ENCODE peak calls at places on chromosome 22, in five cellular contexts. Z, S, L, G and E are unnamed samples.

GRCh38 chr22:36010090-36010489 is 18.5 kb downstream of the RBFOX2 start:
- DNase-seq in Z (no peak), S (no peak), L (no peak), G (no peak), E (no peak)

GRCh38 chr22:27594474-27595134 is 207.0 kb downstream of the MN1 start:
- DNase-seq in Z (no peak), S (no peak), L (no peak), G (no peak), E (no peak)

GRCh38 chr22:49021097-49021925 is 806.4 kb downstream of the BRD1 start:
- DNase-seq in Z (no peak), S (no peak), L (no peak), G (peak), E (no peak)

GRCh38 chr22:38612217-38613006 is 42.4 kb upstream of the DMC1 start:
- DNase-seq in Z (no peak), S (no peak), L (no peak), G (no peak), E (no peak)

GRCh38 chr22:20951932-20952380 is 15.1 kb upstream of the AIFM3 start:
- DNase-seq in Z (no peak), S (no peak), L (no peak), G (no peak), E (no peak)

GRCh38 chr22:40511604-40512003 is 124.9 kb downstream of the MRTFA start:
- DNase-seq in Z (no peak), S (no peak), L (no peak), G (no peak), E (no peak)

GRCh38 chr22:19970031-19970478 is 28.4 kb upstream of the TXNRD2 start:
- DNase-seq in Z (no peak), S (no peak), L (no peak), G (no peak), E (no peak)

GRCh38 chr22:28112548-28113043 is 193.5 kb upstream of the PITPNB start:
- DNase-seq in Z (peak), S (peak), L (no peak), G (peak), E (no peak)

GRCh38 chr22:39625554-39626537 is 55.3 kb downstream of the CACNA1I start:
- DNase-seq in Z (no peak), S (no peak), L (no peak), G (no peak), E (no peak)

DNA sequence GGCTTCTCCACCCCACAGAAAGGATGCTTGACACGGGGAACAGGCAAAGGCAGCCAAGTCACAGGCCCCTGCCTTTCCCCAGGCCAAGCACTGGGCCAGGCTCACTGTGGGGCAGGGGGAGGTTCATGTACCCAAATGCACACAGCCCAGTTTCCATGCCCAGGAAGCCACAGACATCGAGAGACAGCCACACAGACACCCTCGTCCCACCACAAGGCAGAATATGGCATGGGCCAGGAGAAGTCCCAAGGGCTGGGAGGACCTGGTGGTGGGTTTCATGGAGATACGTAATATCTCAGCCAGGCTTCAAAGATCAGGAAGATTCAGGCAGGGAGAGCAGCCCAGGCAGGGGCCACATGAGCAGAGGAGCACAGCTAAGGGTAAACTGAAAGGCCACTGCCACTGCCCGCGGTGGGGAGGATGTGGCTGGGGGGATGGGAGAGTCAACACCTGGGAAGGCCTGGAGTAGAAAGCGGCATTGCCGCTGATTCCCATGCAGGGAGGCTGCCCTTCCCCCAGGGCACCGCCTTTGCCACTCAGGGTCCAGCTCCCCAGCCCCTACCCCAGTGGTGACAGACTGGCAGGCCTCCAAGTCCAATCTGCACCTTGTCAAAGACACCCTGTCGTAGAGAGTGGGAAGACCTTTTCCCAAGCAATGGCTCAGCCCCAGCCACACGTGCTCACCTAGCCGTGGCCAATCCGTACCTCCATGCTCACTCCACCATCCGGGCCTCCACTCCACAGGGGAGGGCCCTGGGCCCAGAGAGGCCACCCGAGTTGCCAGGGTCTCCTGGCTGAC is 2.4 kb upstream of the MFNG start:
- DNase-seq in Z (no peak), S (no peak), L (no peak), G (no peak), E (no peak)
- TF ChIP-seq CTCF in Z (no peak), S (no peak), L (no peak), G (no peak), E (no peak)

DNA sequence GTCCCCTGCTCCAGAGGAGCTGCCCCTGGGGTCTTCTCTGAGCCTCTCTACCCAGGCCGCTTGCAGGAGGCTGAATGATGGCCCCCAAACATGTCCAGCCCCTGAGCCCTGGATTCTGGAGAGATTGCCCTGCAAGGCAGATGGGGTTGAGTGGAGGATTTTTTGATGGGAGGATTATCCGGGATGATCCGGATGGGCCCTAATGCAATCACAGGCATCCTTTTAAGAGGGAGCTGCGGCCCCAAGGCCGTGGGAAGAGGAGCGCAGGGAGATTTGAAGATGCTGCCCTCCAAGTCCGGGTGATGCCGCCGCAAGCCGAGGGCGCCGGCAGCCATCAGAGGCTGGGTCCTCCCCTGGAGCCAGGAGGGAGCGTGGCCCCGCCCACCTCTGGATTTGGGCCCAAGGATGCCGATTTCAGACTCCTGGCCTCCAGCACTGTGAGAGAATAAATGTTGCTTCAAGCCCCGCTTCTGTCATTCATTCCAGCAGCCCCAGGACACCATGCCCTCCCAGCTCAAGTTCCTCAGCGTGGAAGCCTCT is 66.0 kb downstream of the WNT7B start:
- DNase-seq in Z (no peak), S (no peak), L (no peak), G (peak), E (no peak)
- TF ChIP-seq CTCF in Z (no peak), S (no peak), L (no peak), G (no peak), E (no peak)

GRCh38 chr22:31846161-31847115 is 92.6 kb downstream of the DEPDC5 start:
- DNase-seq in Z (peak), S (no peak), L (no peak), G (peak), E (no peak)
- TF ChIP-seq CTCF in Z (peak), S (no peak), L (peak), G (peak), E (no peak)

GRCh38 chr22:22787151-22787550 is 100.5 kb upstream of the IGLL5 start:
- DNase-seq in Z (no peak), S (no peak), L (no peak), G (no peak), E (no peak)

GRCh38 chr22:22788460-22789037 is 99.1 kb upstream of the IGLL5 start:
- DNase-seq in Z (no peak), S (no peak), L (no peak), G (no peak), E (no peak)

GRCh38 chr22:22789922-22790845 is 97.4 kb upstream of the IGLL5 start:
- DNase-seq in Z (no peak), S (no peak), L (no peak), G (no peak), E (no peak)

GRCh38 chr22:22787805-22788459 is 99.7 kb upstream of the IGLL5 start:
- DNase-seq in Z (peak), S (no peak), L (no peak), G (peak), E (peak)

DNA sequence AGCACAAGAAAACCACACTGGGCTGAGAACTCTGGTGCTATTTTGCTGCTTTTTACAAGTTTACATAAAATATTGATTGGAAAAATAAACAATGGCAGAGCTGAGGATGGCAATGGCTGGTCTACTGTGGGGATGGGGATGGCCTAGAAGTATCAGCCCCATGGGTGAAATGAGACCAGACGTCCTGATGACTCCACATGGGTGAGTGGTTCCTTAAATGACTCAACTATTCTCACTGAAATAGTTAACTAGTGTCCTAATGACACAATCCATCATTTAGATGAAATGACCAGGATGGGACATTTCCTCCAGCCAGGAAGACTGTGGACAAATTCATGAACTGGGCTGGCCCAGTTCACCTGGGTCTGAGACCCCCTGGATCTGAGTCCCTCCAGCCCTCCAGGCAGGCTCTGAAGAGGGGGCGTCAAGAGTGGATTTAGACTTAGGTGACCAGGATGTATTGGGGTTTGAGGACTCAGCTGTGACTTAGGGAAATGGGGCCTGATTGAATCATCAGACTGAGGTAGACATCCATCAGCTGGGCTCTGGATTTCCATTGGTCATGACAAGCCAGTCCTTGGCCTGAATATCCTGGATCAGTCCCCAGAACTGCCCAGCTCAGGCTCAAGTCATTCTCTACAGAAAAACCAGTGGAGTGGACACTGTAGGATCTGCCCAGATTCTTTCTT is 98.2 kb upstream of the IGLL5 start:
- DNase-seq in Z (no peak), S (no peak), L (no peak), G (no peak), E (no peak)
- TF ChIP-seq CTCF in Z (no peak), S (no peak), L (no peak), G (no peak), E (no peak)

DNA sequence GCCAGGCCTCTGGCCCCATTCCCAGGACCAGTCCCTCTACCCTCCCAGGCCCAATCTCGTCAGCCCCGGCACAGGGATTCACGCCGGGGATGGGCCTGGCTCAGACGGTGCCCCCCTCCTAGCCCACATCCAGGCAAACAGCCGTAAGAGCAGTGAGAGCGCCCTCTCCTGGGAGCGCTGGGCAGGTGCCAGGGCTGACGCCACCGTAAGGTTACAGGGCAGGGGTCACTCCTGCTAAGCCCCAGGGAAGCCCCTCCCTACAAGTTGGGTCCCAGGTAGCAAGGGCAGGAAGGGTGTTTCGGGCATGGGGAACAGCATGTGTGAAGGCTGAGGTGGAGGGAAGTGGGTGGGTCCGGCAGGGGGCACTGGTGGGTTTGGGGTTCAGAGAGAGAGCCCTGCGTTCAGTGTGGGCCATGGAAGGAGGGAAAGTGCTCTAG is 19.2 kb upstream of the PPARA start:
- DNase-seq in Z (no peak), S (no peak), L (no peak), G (no peak), E (no peak)
- TF ChIP-seq CTCF in Z (peak), S (no peak), L (peak), G (peak), E (no peak)

GRCh38 chr22:42303304-42304020 is 33.0 kb upstream of the TCF20 start:
- DNase-seq in Z (no peak), S (no peak), L (no peak), G (peak), E (no peak)
- TF ChIP-seq CTCF in Z (no peak), S (no peak), L (no peak), G (peak), E (no peak)

DNA sequence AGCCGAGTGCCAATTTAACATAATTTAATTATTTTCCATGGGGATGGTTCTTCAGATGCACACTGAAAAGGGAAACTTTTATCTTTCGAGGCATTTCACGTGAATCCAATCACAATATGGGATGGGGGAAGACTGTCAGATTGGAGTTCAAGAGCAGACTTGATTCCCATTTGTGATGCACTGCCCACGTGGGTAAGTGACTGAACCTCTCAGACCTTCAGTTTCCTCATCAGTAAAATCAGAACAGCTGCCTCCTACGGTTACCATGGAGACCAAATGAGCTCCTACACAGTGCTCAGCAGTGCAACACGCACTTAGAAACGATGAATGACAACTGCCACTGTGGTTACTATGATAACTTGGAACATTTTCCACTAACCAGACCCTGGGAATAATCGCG is 21.7 kb downstream of the KIAA0930 start:
- DNase-seq in Z (peak), S (no peak), L (no peak), G (no peak), E (no peak)
- TF ChIP-seq CTCF in Z (no peak), S (no peak), L (no peak), G (no peak), E (no peak)